ENCODE peak calls at places on chromosomes 12 and 14, in ten cellular contexts. One of them, this sample, is unnamed.

GRCh38 chr12:132218915-132219314 is 74.7 kb downstream of the NOC4L start:
- DNase-seq in HL-60: peak
- DNase-seq in fibroblast of villous mesenchyme: no peak
- DNase-seq in stomach: no peak
- DNase-seq in neural crest cell: peak
- DNase-seq in Calu3: peak
- DNase-seq in IMR-90: no peak
- DNase-seq in cardiac muscle cell: peak
- DNase-seq in glutamatergic neuron: no peak
- DNase-seq in psoas muscle: no peak
- DNase-seq in this sample: no peak

GRCh38 chr14:33126433-33126832 is 187.8 kb downstream of the NPAS3 start:
- DNase-seq in Calu3: no peak
- DNase-seq in cardiac muscle cell: no peak
- DNase-seq in psoas muscle: no peak
- DNase-seq in HL-60: no peak
- DNase-seq in glutamatergic neuron: no peak
- DNase-seq in stomach: no peak
- DNase-seq in IMR-90: no peak
- DNase-seq in fibroblast of villous mesenchyme: no peak
- DNase-seq in neural crest cell: no peak
- DNase-seq in this sample: no peak

GRCh38 chr12:101671157-101671791 is 26.2 kb upstream of the CHPT1 start:
- DNase-seq in HL-60: peak
- DNase-seq in neural crest cell: no peak
- DNase-seq in cardiac muscle cell: no peak
- DNase-seq in Calu3: peak
- DNase-seq in IMR-90: no peak
- DNase-seq in fibroblast of villous mesenchyme: no peak
- DNase-seq in stomach: peak
- DNase-seq in glutamatergic neuron: no peak
- DNase-seq in psoas muscle: no peak
- DNase-seq in this sample: no peak

GRCh38 chr14:59829469-59829868 is 41.1 kb downstream of the RTN1 start:
- DNase-seq in Calu3: no peak
- DNase-seq in cardiac muscle cell: no peak
- DNase-seq in HL-60: peak
- DNase-seq in stomach: no peak
- DNase-seq in IMR-90: no peak
- DNase-seq in neural crest cell: no peak
- DNase-seq in fibroblast of villous mesenchyme: no peak
- DNase-seq in psoas muscle: no peak
- DNase-seq in glutamatergic neuron: no peak
- DNase-seq in this sample: no peak

GRCh38 chr12:71027835-71028234 is 107.3 kb upstream of the PTPRR start:
- DNase-seq in stomach: no peak
- DNase-seq in IMR-90: no peak
- DNase-seq in fibroblast of villous mesenchyme: no peak
- DNase-seq in Calu3: no peak
- DNase-seq in cardiac muscle cell: no peak
- DNase-seq in neural crest cell: no peak
- DNase-seq in glutamatergic neuron: no peak
- DNase-seq in psoas muscle: no peak
- DNase-seq in HL-60: no peak
- DNase-seq in this sample: no peak

GRCh38 chr12:14219156-14219555 is 146.3 kb upstream of the ATF7IP start:
- DNase-seq in HL-60: no peak
- DNase-seq in psoas muscle: no peak
- DNase-seq in glutamatergic neuron: no peak
- DNase-seq in stomach: no peak
- DNase-seq in IMR-90: no peak
- DNase-seq in cardiac muscle cell: no peak
- DNase-seq in neural crest cell: no peak
- DNase-seq in fibroblast of villous mesenchyme: no peak
- DNase-seq in Calu3: no peak
- DNase-seq in this sample: no peak

GRCh38 chr12:75981773-75982564 is 49.6 kb downstream of the PHLDA1 start:
- DNase-seq in glutamatergic neuron: no peak
- DNase-seq in neural crest cell: no peak
- DNase-seq in cardiac muscle cell: no peak
- DNase-seq in Calu3: peak
- DNase-seq in fibroblast of villous mesenchyme: peak
- DNase-seq in stomach: no peak
- DNase-seq in psoas muscle: no peak
- DNase-seq in IMR-90: peak
- DNase-seq in HL-60: no peak
- DNase-seq in this sample: no peak

GRCh38 chr12:114483996-114484395 is 78.1 kb upstream of the TBX5 start:
- DNase-seq in HL-60: no peak
- DNase-seq in fibroblast of villous mesenchyme: no peak
- DNase-seq in Calu3: no peak
- DNase-seq in IMR-90: no peak
- DNase-seq in neural crest cell: no peak
- DNase-seq in cardiac muscle cell: no peak
- DNase-seq in psoas muscle: no peak
- DNase-seq in glutamatergic neuron: no peak
- DNase-seq in stomach: no peak
- DNase-seq in this sample: no peak

GRCh38 chr14:57897148-57897547 is 31.3 kb upstream of the SLC35F4 start:
- DNase-seq in stomach: no peak
- DNase-seq in glutamatergic neuron: no peak
- DNase-seq in IMR-90: no peak
- DNase-seq in HL-60: no peak
- DNase-seq in cardiac muscle cell: no peak
- DNase-seq in fibroblast of villous mesenchyme: no peak
- DNase-seq in psoas muscle: no peak
- DNase-seq in Calu3: no peak
- DNase-seq in neural crest cell: no peak
- DNase-seq in this sample: no peak

GRCh38 chr12:80763874-80764273 is 47.2 kb downstream of the MYF5 start:
- DNase-seq in glutamatergic neuron: no peak
- DNase-seq in fibroblast of villous mesenchyme: peak
- DNase-seq in Calu3: peak
- DNase-seq in IMR-90: peak
- DNase-seq in HL-60: peak
- DNase-seq in cardiac muscle cell: peak
- DNase-seq in neural crest cell: peak
- DNase-seq in psoas muscle: no peak
- DNase-seq in stomach: no peak
- DNase-seq in this sample: no peak

GRCh38 chr12:7782055-7782454 is 7.1 kb upstream of the NANOG start:
- DNase-seq in psoas muscle: no peak
- DNase-seq in fibroblast of villous mesenchyme: no peak
- DNase-seq in Calu3: no peak
- DNase-seq in cardiac muscle cell: no peak
- DNase-seq in glutamatergic neuron: no peak
- DNase-seq in HL-60: no peak
- DNase-seq in neural crest cell: no peak
- DNase-seq in IMR-90: no peak
- DNase-seq in stomach: no peak
- DNase-seq in this sample: no peak

GRCh38 chr12:69553626-69554248 is 31.5 kb upstream of the CCT2 start:
- DNase-seq in cardiac muscle cell: peak
- DNase-seq in glutamatergic neuron: no peak
- DNase-seq in HL-60: no peak
- DNase-seq in neural crest cell: no peak
- DNase-seq in IMR-90: peak
- DNase-seq in fibroblast of villous mesenchyme: peak
- DNase-seq in stomach: no peak
- DNase-seq in Calu3: peak
- DNase-seq in psoas muscle: no peak
- DNase-seq in this sample: no peak

GRCh38 chr12:47779943-47780504 is 7.0 kb downstream of the SLC48A1 start:
- DNase-seq in glutamatergic neuron: no peak
- DNase-seq in stomach: no peak
- DNase-seq in cardiac muscle cell: no peak
- DNase-seq in neural crest cell: no peak
- DNase-seq in fibroblast of villous mesenchyme: no peak
- DNase-seq in HL-60: no peak
- DNase-seq in IMR-90: no peak
- DNase-seq in psoas muscle: peak
- DNase-seq in Calu3: no peak
- DNase-seq in this sample: no peak

GRCh38 chr12:47783024-47783755 is 10.2 kb downstream of the SLC48A1 start:
- DNase-seq in stomach: no peak
- DNase-seq in HL-60: no peak
- DNase-seq in IMR-90: no peak
- DNase-seq in Calu3: no peak
- DNase-seq in fibroblast of villous mesenchyme: no peak
- DNase-seq in cardiac muscle cell: no peak
- DNase-seq in glutamatergic neuron: no peak
- DNase-seq in neural crest cell: no peak
- DNase-seq in psoas muscle: no peak
- DNase-seq in this sample: no peak

GRCh38 chr12:47783821-47784819 is 11.1 kb downstream of the SLC48A1 start:
- DNase-seq in cardiac muscle cell: no peak
- DNase-seq in glutamatergic neuron: no peak
- DNase-seq in Calu3: no peak
- DNase-seq in psoas muscle: no peak
- DNase-seq in IMR-90: no peak
- DNase-seq in fibroblast of villous mesenchyme: no peak
- DNase-seq in stomach: no peak
- DNase-seq in neural crest cell: no peak
- DNase-seq in HL-60: no peak
- DNase-seq in this sample: no peak

GRCh38 chr12:47781479-47782371 is 8.7 kb downstream of the SLC48A1 start:
- DNase-seq in IMR-90: no peak
- DNase-seq in psoas muscle: no peak
- DNase-seq in stomach: no peak
- DNase-seq in Calu3: no peak
- DNase-seq in neural crest cell: no peak
- DNase-seq in fibroblast of villous mesenchyme: no peak
- DNase-seq in glutamatergic neuron: no peak
- DNase-seq in HL-60: no peak
- DNase-seq in cardiac muscle cell: no peak
- DNase-seq in this sample: no peak

DNA sequence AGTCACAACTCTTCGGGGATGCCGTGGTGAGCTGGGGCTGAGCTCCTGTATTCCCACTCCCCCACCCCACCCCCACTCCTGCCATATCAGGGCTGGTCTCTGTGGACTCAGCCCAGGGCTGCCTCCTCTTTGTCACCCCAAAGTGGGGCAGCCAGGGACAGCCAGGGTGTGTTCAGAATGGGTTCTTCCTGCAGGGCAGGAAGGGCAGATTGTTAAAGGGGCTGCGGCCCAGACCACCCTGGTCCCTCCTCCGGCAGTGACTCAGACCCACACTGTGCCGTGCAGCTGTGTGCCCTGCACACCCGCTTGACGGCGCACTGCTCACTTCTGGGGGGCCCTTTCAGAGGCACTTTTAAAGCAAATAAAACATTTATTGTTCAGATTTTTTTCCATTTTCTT is 9.3 kb downstream of the SLC48A1 start:
- DNase-seq in fibroblast of villous mesenchyme: no peak
- DNase-seq in Calu3: no peak
- DNase-seq in stomach: no peak
- DNase-seq in psoas muscle: no peak
- DNase-seq in HL-60: no peak
- DNase-seq in IMR-90: no peak
- DNase-seq in glutamatergic neuron: no peak
- DNase-seq in cardiac muscle cell: no peak
- DNase-seq in neural crest cell: no peak
- DNase-seq in this sample: no peak
- TF ChIP-seq CTCF in fibroblast of villous mesenchyme: no peak
- TF ChIP-seq CTCF in Calu3: no peak
- TF ChIP-seq CTCF in stomach: no peak
- TF ChIP-seq CTCF in psoas muscle: no peak
- TF ChIP-seq CTCF in HL-60: no peak
- TF ChIP-seq CTCF in IMR-90: no peak
- TF ChIP-seq CTCF in glutamatergic neuron: no peak
- TF ChIP-seq CTCF in cardiac muscle cell: no peak
- TF ChIP-seq CTCF in neural crest cell: no peak
- TF ChIP-seq CTCF in this sample: no peak

GRCh38 chr12:2282321-2282720 is 229.5 kb downstream of the CACNA1C start:
- DNase-seq in neural crest cell: no peak
- DNase-seq in glutamatergic neuron: no peak
- DNase-seq in HL-60: no peak
- DNase-seq in fibroblast of villous mesenchyme: peak
- DNase-seq in stomach: no peak
- DNase-seq in IMR-90: no peak
- DNase-seq in psoas muscle: no peak
- DNase-seq in Calu3: no peak
- DNase-seq in cardiac muscle cell: peak
- DNase-seq in this sample: no peak
- TF ChIP-seq CTCF in neural crest cell: no peak
- TF ChIP-seq CTCF in glutamatergic neuron: no peak
- TF ChIP-seq CTCF in HL-60: no peak
- TF ChIP-seq CTCF in fibroblast of villous mesenchyme: peak
- TF ChIP-seq CTCF in stomach: no peak
- TF ChIP-seq CTCF in IMR-90: no peak
- TF ChIP-seq CTCF in psoas muscle: no peak
- TF ChIP-seq CTCF in Calu3: no peak
- TF ChIP-seq CTCF in cardiac muscle cell: peak
- TF ChIP-seq CTCF in this sample: no peak

DNA sequence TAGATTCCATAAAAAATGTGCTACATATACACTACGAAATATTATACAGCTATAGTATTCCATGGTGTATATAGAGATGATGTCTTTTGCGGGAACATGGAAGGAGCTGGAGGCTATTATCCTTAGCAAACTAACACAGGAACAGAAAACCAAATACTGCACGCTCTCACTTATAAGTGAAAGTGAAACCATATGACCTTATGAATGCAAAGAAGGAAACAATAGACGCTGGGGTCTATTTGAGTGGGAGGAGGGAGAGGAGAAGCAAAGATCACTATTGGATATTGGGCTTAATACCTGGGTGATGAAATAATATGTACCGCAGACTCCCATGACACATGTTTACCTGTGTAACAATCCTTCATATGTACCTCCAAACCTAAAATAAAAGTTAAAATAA is 142.7 kb downstream of the LRFN5 start:
- DNase-seq in neural crest cell: no peak
- DNase-seq in stomach: no peak
- DNase-seq in glutamatergic neuron: no peak
- DNase-seq in psoas muscle: no peak
- DNase-seq in Calu3: no peak
- DNase-seq in fibroblast of villous mesenchyme: peak
- DNase-seq in cardiac muscle cell: no peak
- DNase-seq in IMR-90: no peak
- DNase-seq in HL-60: no peak
- DNase-seq in this sample: no peak
- TF ChIP-seq CTCF in neural crest cell: no peak
- TF ChIP-seq CTCF in stomach: no peak
- TF ChIP-seq CTCF in glutamatergic neuron: no peak
- TF ChIP-seq CTCF in psoas muscle: no peak
- TF ChIP-seq CTCF in Calu3: no peak
- TF ChIP-seq CTCF in fibroblast of villous mesenchyme: no peak
- TF ChIP-seq CTCF in cardiac muscle cell: no peak
- TF ChIP-seq CTCF in IMR-90: no peak
- TF ChIP-seq CTCF in HL-60: no peak
- TF ChIP-seq CTCF in this sample: no peak

DNA sequence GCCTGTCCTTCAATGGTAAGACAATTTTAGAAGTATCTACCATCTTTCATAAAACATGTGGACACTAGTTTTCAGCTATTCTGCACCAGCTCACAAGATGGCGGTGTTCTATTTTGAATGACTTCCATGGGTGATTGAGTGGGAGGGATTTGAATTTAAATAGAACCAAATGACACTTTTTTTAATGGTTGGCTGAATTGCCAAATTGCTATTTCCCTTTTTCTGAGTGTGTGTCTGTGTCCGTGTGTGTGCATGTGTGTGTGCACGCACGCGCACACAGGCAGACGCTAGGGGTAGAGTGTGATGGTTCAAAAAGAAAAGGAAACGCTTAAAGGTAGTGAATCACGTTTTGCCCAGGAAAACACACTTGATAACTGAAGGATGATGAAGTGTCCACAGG is 362.6 kb downstream of the DAD1 start:
- DNase-seq in stomach: no peak
- DNase-seq in glutamatergic neuron: no peak
- DNase-seq in cardiac muscle cell: no peak
- DNase-seq in IMR-90: peak
- DNase-seq in HL-60: peak
- DNase-seq in neural crest cell: no peak
- DNase-seq in psoas muscle: no peak
- DNase-seq in fibroblast of villous mesenchyme: no peak
- DNase-seq in Calu3: peak
- DNase-seq in this sample: no peak
- TF ChIP-seq CTCF in stomach: no peak
- TF ChIP-seq CTCF in glutamatergic neuron: no peak
- TF ChIP-seq CTCF in cardiac muscle cell: no peak
- TF ChIP-seq CTCF in IMR-90: peak
- TF ChIP-seq CTCF in HL-60: peak
- TF ChIP-seq CTCF in neural crest cell: no peak
- TF ChIP-seq CTCF in psoas muscle: no peak
- TF ChIP-seq CTCF in fibroblast of villous mesenchyme: no peak
- TF ChIP-seq CTCF in Calu3: no peak
- TF ChIP-seq CTCF in this sample: no peak

This sample was measured in esophagus squamous epithelium.